ENCODE peak calls at places on chromosomes 11 and 22, in nine cellular contexts. F is HTR-8/SVneo; M is AG08395; U is NCI-H2081; I is M059J; A is HCEC 1CT; C is stimulated activated naive CD4-positive, alpha-beta T cell; Z is tibial artery; X is HFF-Myc. R is an unnamed sample.
A peak's percentile ranks its signal among the peaks of the same experiment; 100 is the strongest.

GRCh38 chr22:44026630-44027511 is 2.8 kb downstream of the PARVB start:
- DNase-seq in F (no peak), M (peak; percentile 88), U (no peak), I (peak; percentile 7), A (no peak), C (peak; percentile 61), Z (peak; percentile 84), X (no peak), R (peak; percentile 84)

GRCh38 chr11:88508808-88509581 is 171.5 kb upstream of the CTSC start:
- DNase-seq in F (no peak), M (no peak), U (no peak), I (no peak), A (no peak), C (no peak), Z (no peak), X (no peak), R (no peak)

GRCh38 chr11:112113539-112114457 is 27.1 kb downstream of the SDHD start:
- DNase-seq in F (peak; percentile 76), M (peak; percentile 72), U (peak; percentile 72), I (peak; percentile 66), A (peak; percentile 79), C (peak; percentile 7), Z (no peak), X (peak; percentile 36), R (peak; percentile 70)

GRCh38 chr22:25509391-25509791 is 55.1 kb upstream of the GRK3 start:
- DNase-seq in F (no peak), M (no peak), U (no peak), I (no peak), A (no peak), C (no peak), Z (no peak), X (no peak), R (no peak)

GRCh38 chr11:83241291-83241946 is 44.7 kb downstream of the CCDC90B start:
- DNase-seq in F (peak; percentile 54), M (peak; percentile 60), U (peak; percentile 3), I (peak; percentile 80), A (peak; percentile 75), C (no peak), Z (peak; percentile 45), X (peak; percentile 42), R (peak; percentile 75)

GRCh38 chr22:42697542-42698013 is 23.1 kb downstream of the A4GALT start:
- DNase-seq in F (peak; percentile 61), M (peak; percentile 87), U (no peak), I (peak; percentile 85), A (peak; percentile 76), C (no peak), Z (peak; percentile 85), X (peak; percentile 61), R (peak; percentile 93)

GRCh38 chr11:69642913-69643632 is 2.1 kb downstream of the CCND1 start:
- DNase-seq in F (peak; percentile 88), M (peak; percentile 65), U (peak; percentile 69), I (peak; percentile 74), A (peak; percentile 66), C (peak; percentile 50), Z (peak; percentile 72), X (no peak), R (peak; percentile 84)

GRCh38 chr11:121143921-121144320 is 42.9 kb downstream of the TECTA start:
- DNase-seq in F (no peak), M (no peak), U (no peak), I (no peak), A (no peak), C (no peak), Z (no peak), X (no peak), R (no peak)

GRCh38 chr11:45921561-45922424 is 663 bp upstream of the LARGE2 start:
- DNase-seq in F (no peak), M (no peak), U (peak; percentile 96), I (no peak), A (no peak), C (no peak), Z (no peak), X (no peak), R (no peak)

GRCh38 chr22:28582806-28583205 is 96.8 kb downstream of the TTC28 start:
- DNase-seq in F (no peak), M (peak; percentile 87), U (no peak), I (peak; percentile 35), A (peak; percentile 69), C (no peak), Z (no peak), X (peak; percentile 89), R (peak; percentile 31)

GRCh38 chr22:19586922-19587684 is 62.9 kb upstream of the CLDN5 start:
- DNase-seq in F (no peak), M (no peak), U (no peak), I (no peak), A (no peak), C (no peak), Z (no peak), X (no peak), R (no peak)

GRCh38 chr22:48885919-48886305 is 941.8 kb downstream of the BRD1 start:
- DNase-seq in F (no peak), M (no peak), U (no peak), I (no peak), A (no peak), C (no peak), Z (no peak), X (no peak), R (no peak)

GRCh38 chr22:23401111-23401909 is 178.8 kb downstream of the IGLL1 start:
- DNase-seq in F (peak; percentile 28), M (peak; percentile 63), U (no peak), I (peak; percentile 88), A (peak; percentile 53), C (no peak), Z (no peak), X (peak; percentile 14), R (no peak)

GRCh38 chr11:126415128-126415527 is 59.6 kb downstream of the ST3GAL4 start:
- DNase-seq in F (no peak), M (peak; percentile 70), U (no peak), I (no peak), A (peak; percentile 19), C (no peak), Z (peak; percentile 92), X (no peak), R (peak; percentile 86)

GRCh38 chr22:35634981-35635540 is 13.2 kb upstream of the APOL6 start:
- DNase-seq in F (no peak), M (no peak), U (no peak), I (no peak), A (peak; percentile 37), C (no peak), Z (no peak), X (no peak), R (no peak)

GRCh38 chr11:78223320-78223954 is 34.7 kb downstream of the USP35 start:
- DNase-seq in F (no peak), M (no peak), U (no peak), I (no peak), A (no peak), C (no peak), Z (no peak), X (no peak), R (no peak)

GRCh38 chr11:32090774-32091370 is at the start of gene RCN1:
- DNase-seq in F (peak; percentile 63), M (peak; percentile 85), U (peak; percentile 75), I (peak; percentile 76), A (peak; percentile 76), C (no peak), Z (peak; percentile 51), X (no peak), R (peak; percentile 90)

GRCh38 chr22:24465566-24465965 is 29.6 kb upstream of the UPB1 start:
- DNase-seq in F (no peak), M (no peak), U (no peak), I (peak; percentile 73), A (peak; percentile 14), C (no peak), Z (no peak), X (no peak), R (peak; percentile 20)

GRCh38 chr22:50199836-50200332 is 927 bp upstream of the SELENOO start:
- DNase-seq in F (no peak), M (peak; percentile 27), U (no peak), I (no peak), A (no peak), C (no peak), Z (no peak), X (no peak), R (no peak)

GRCh38 chr11:106708348-106708747 is 309.9 kb downstream of the GUCY1A2 start:
- DNase-seq in F (no peak), M (no peak), U (no peak), I (no peak), A (no peak), C (no peak), Z (no peak), X (no peak), R (peak; percentile 1)

R was measured in myocyte.